ENCODE peak calls at places on chromosomes 1 and 21, in nine cellular contexts. X, T, F, G, M, Y, V, I and K are unnamed samples.

GRCh38 chr1:227780101-227781044 is 35.1 kb upstream of the PRSS38 start:
- DNase-seq in Y (no peak), V (peak), G (no peak), T (no peak), I (no peak), X (no peak), M (no peak), F (no peak), K (no peak)

GRCh38 chr1:227785812-227786608 is 29.5 kb upstream of the PRSS38 start:
- DNase-seq in F (no peak), V (no peak), X (no peak), G (no peak), Y (no peak), T (no peak), I (no peak), M (no peak), K (peak)

GRCh38 chr1:40799351-40799867 is 15.8 kb downstream of the KCNQ4 start:
- DNase-seq in G (no peak), T (no peak), I (no peak), X (no peak), M (no peak), V (no peak), Y (no peak), F (no peak), K (no peak)

GRCh38 chr21:34243562-34243961 is 120.2 kb upstream of the KCNE2 start:
- DNase-seq in Y (no peak), X (peak), V (no peak), I (no peak), F (no peak), G (no peak), M (peak), T (no peak), K (no peak)

GRCh38 chr1:244445320-244446181 is 6.2 kb downstream of the ADSS2 start:
- DNase-seq in T (no peak), M (no peak), G (peak), X (peak), Y (no peak), F (no peak), V (no peak), I (no peak), K (no peak)

GRCh38 chr1:25055961-25056360 is 125.9 kb upstream of the RUNX3 start:
- DNase-seq in X (no peak), G (no peak), V (no peak), F (no peak), M (no peak), T (no peak), Y (no peak), I (no peak), K (no peak)

GRCh38 chr21:41975391-41976272 is 21.8 kb upstream of the C2CD2 start:
- DNase-seq in Y (no peak), I (no peak), G (no peak), V (no peak), F (no peak), M (peak), X (no peak), T (no peak), K (no peak)

GRCh38 chr1:8363764-8364301 is 45.9 kb downstream of the SLC45A1 start:
- DNase-seq in F (no peak), G (no peak), X (no peak), V (no peak), T (no peak), M (no peak), Y (no peak), I (no peak), K (no peak)

GRCh38 chr21:42815217-42815616 is 64.1 kb downstream of the WDR4 start:
- DNase-seq in X (no peak), I (no peak), V (no peak), Y (no peak), G (no peak), F (no peak), T (no peak), M (peak), K (no peak)

GRCh38 chr1:37038079-37038702 is 3.9 kb upstream of the GRIK3 start:
- DNase-seq in V (peak), I (peak), T (no peak), F (no peak), M (peak), X (peak), G (peak), Y (no peak), K (peak)